ENCODE peak calls at places on chromosomes 2 and 18, in six cellular contexts. One of them, this sample, is unnamed.

GRCh38 chr2:159454185-159454584 is 162.2 kb downstream of the BAZ2B start:
- DNase-seq in upper lobe of left lung: no peak
- DNase-seq in SK-N-SH: no peak
- DNase-seq in breast epithelium: no peak
- DNase-seq in GM12891: no peak
- DNase-seq in spleen: no peak
- DNase-seq in this sample: no peak

GRCh38 chr2:184463102-184463865 is 135.0 kb upstream of the ZNF804A start:
- DNase-seq in spleen: no peak
- DNase-seq in breast epithelium: no peak
- DNase-seq in SK-N-SH: no peak
- DNase-seq in GM12891: no peak
- DNase-seq in upper lobe of left lung: no peak
- DNase-seq in this sample: peak; percentile 19

GRCh38 chr2:50444286-50444685 is 587.6 kb downstream of the NRXN1 start:
- DNase-seq in GM12891: no peak
- DNase-seq in breast epithelium: no peak
- DNase-seq in SK-N-SH: no peak
- DNase-seq in spleen: no peak
- DNase-seq in upper lobe of left lung: no peak
- DNase-seq in this sample: no peak

GRCh38 chr2:216974321-216975302 is 114.7 kb upstream of the TNP1 start:
- DNase-seq in breast epithelium: no peak
- DNase-seq in upper lobe of left lung: no peak
- DNase-seq in spleen: no peak
- DNase-seq in SK-N-SH: no peak
- DNase-seq in GM12891: no peak
- DNase-seq in this sample: no peak

GRCh38 chr2:230537531-230537976 is 121.6 kb downstream of the SP100 start:
- DNase-seq in GM12891: no peak
- DNase-seq in SK-N-SH: no peak
- DNase-seq in spleen: no peak
- DNase-seq in breast epithelium: no peak
- DNase-seq in upper lobe of left lung: no peak
- DNase-seq in this sample: no peak

GRCh38 chr2:104078431-104079157 is 775.3 kb upstream of the POU3F3 start:
- DNase-seq in breast epithelium: no peak
- DNase-seq in SK-N-SH: no peak
- DNase-seq in spleen: no peak
- DNase-seq in upper lobe of left lung: no peak
- DNase-seq in GM12891: no peak
- DNase-seq in this sample: no peak

GRCh38 chr2:121205321-121205942 is 79.6 kb downstream of the TFCP2L1 start:
- DNase-seq in SK-N-SH: peak; percentile 48
- DNase-seq in spleen: peak; percentile 21
- DNase-seq in breast epithelium: peak; percentile 78
- DNase-seq in upper lobe of left lung: no peak
- DNase-seq in GM12891: no peak
- DNase-seq in this sample: no peak

GRCh38 chr18:62755454-62755853 is 40.1 kb downstream of the PHLPP1 start:
- DNase-seq in SK-N-SH: no peak
- DNase-seq in spleen: no peak
- DNase-seq in GM12891: no peak
- DNase-seq in upper lobe of left lung: no peak
- DNase-seq in breast epithelium: no peak
- DNase-seq in this sample: no peak

GRCh38 chr2:241892299-241893137 is 23.0 kb downstream of the RTP5 start:
- DNase-seq in SK-N-SH: peak; percentile 78
- DNase-seq in breast epithelium: no peak
- DNase-seq in spleen: peak; percentile 65
- DNase-seq in GM12891: no peak
- DNase-seq in upper lobe of left lung: no peak
- DNase-seq in this sample: no peak

GRCh38 chr2:220277445-220277960 is 650.1 kb downstream of the SLC4A3 start:
- DNase-seq in spleen: no peak
- DNase-seq in upper lobe of left lung: peak; percentile 48
- DNase-seq in GM12891: no peak
- DNase-seq in SK-N-SH: no peak
- DNase-seq in breast epithelium: peak; percentile 24
- DNase-seq in this sample: no peak

GRCh38 chr2:184302506-184302905 is 295.8 kb upstream of the ZNF804A start:
- DNase-seq in spleen: no peak
- DNase-seq in upper lobe of left lung: no peak
- DNase-seq in GM12891: no peak
- DNase-seq in breast epithelium: no peak
- DNase-seq in SK-N-SH: no peak
- DNase-seq in this sample: no peak

GRCh38 chr18:34840416-34840815 is 130.3 kb downstream of the DTNA start:
- DNase-seq in breast epithelium: no peak
- DNase-seq in spleen: no peak
- DNase-seq in SK-N-SH: no peak
- DNase-seq in GM12891: no peak
- DNase-seq in upper lobe of left lung: no peak
- DNase-seq in this sample: no peak

GRCh38 chr2:100416939-100417744 is at the start of gene CHST10:
- DNase-seq in spleen: peak; percentile 89
- DNase-seq in GM12891: peak; percentile 84
- DNase-seq in SK-N-SH: peak; percentile 96
- DNase-seq in breast epithelium: no peak
- DNase-seq in upper lobe of left lung: peak; percentile 44
- DNase-seq in this sample: peak; percentile 33

GRCh38 chr2:223723954-223724411 is 113.4 kb downstream of the AP1S3 start:
- DNase-seq in spleen: no peak
- DNase-seq in upper lobe of left lung: no peak
- DNase-seq in SK-N-SH: no peak
- DNase-seq in breast epithelium: no peak
- DNase-seq in GM12891: no peak
- DNase-seq in this sample: no peak

GRCh38 chr2:119402106-119402505 is 29.5 kb upstream of the TMEM37 start:
- DNase-seq in SK-N-SH: no peak
- DNase-seq in GM12891: no peak
- DNase-seq in spleen: no peak
- DNase-seq in breast epithelium: no peak
- DNase-seq in upper lobe of left lung: no peak
- DNase-seq in this sample: no peak

GRCh38 chr18:48771641-48772380 is 179.0 kb downstream of the SMAD7 start:
- DNase-seq in spleen: no peak
- DNase-seq in GM12891: no peak
- DNase-seq in breast epithelium: peak; percentile 63
- DNase-seq in upper lobe of left lung: no peak
- DNase-seq in SK-N-SH: no peak
- DNase-seq in this sample: no peak

DNA sequence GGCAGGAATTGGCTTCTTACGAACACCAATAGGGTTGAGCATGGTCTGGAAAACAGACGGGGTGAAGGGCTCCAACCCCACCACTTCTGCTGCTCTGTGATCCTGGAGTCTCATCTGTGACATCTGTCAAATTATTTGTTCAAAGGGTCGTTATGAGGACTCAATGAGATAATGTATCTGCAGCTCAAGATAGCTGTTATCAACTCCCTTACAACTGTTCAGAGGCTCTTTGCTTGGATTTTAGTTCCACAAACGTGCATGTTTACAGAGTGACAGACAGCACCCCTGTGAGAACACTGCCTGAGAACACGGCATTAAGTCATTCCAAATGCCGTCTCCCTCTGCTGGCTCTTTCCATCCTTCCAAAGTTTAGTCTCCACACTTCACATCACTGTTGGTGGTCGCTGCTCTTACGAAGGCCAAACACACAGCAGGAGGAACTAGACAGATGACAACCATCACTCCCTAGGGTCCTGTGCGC is 220.5 kb downstream of the ANAPC1 start:
- DNase-seq in GM12891: no peak
- DNase-seq in spleen: no peak
- DNase-seq in breast epithelium: no peak
- DNase-seq in upper lobe of left lung: no peak
- DNase-seq in SK-N-SH: no peak
- DNase-seq in this sample: no peak
- TF ChIP-seq POLR2AphosphoS5 in GM12891: no peak
- TF ChIP-seq POLR2AphosphoS5 in spleen: no peak
- TF ChIP-seq POLR2AphosphoS5 in breast epithelium: no peak
- TF ChIP-seq POLR2AphosphoS5 in upper lobe of left lung: no peak
- TF ChIP-seq POLR2AphosphoS5 in SK-N-SH: no peak
- TF ChIP-seq POLR2AphosphoS5 in this sample: no peak

GRCh38 chr2:164839914-164840457 is 1.6 kb downstream of the COBLL1 start:
- DNase-seq in spleen: no peak
- DNase-seq in GM12891: no peak
- DNase-seq in SK-N-SH: no peak
- DNase-seq in breast epithelium: no peak
- DNase-seq in upper lobe of left lung: no peak
- DNase-seq in this sample: no peak
- TF ChIP-seq POLR2AphosphoS5 in spleen: no peak
- TF ChIP-seq POLR2AphosphoS5 in GM12891: no peak
- TF ChIP-seq POLR2AphosphoS5 in SK-N-SH: no peak
- TF ChIP-seq POLR2AphosphoS5 in breast epithelium: peak; percentile 24
- TF ChIP-seq POLR2AphosphoS5 in upper lobe of left lung: no peak
- TF ChIP-seq POLR2AphosphoS5 in this sample: no peak

GRCh38 chr2:72781500-72781899 is 44.3 kb downstream of the EXOC6B start:
- DNase-seq in upper lobe of left lung: no peak
- DNase-seq in spleen: no peak
- DNase-seq in breast epithelium: no peak
- DNase-seq in GM12891: no peak
- DNase-seq in SK-N-SH: no peak
- DNase-seq in this sample: no peak

GRCh38 chr2:72779495-72779894 is 46.3 kb downstream of the EXOC6B start:
- DNase-seq in upper lobe of left lung: no peak
- DNase-seq in GM12891: no peak
- DNase-seq in spleen: no peak
- DNase-seq in breast epithelium: no peak
- DNase-seq in SK-N-SH: no peak
- DNase-seq in this sample: no peak

GRCh38 chr2:72780483-72780882 is 45.4 kb downstream of the EXOC6B start:
- DNase-seq in spleen: no peak
- DNase-seq in upper lobe of left lung: no peak
- DNase-seq in breast epithelium: no peak
- DNase-seq in GM12891: no peak
- DNase-seq in SK-N-SH: no peak
- DNase-seq in this sample: no peak

GRCh38 chr2:72785517-72785916 is 40.3 kb downstream of the EXOC6B start:
- DNase-seq in upper lobe of left lung: no peak
- DNase-seq in SK-N-SH: no peak
- DNase-seq in GM12891: no peak
- DNase-seq in breast epithelium: no peak
- DNase-seq in spleen: no peak
- DNase-seq in this sample: no peak

DNA sequence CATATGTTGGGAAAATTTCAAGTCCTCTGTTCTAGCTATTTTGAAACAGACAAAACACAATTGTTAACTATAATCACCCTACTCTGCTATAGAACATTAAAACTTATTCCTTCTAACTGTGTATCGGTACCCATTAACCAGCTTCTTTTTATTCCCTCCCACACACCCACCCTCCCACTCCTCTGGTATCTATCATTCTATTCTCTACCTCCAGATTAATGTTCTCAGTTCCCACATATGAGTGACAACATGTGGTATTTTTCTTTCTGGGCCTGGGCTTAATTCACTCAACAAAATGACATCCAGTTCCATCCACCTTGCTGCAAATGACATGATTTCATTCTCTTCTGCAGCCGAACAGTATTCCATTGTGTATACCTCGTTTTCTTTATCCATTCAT is 43.3 kb downstream of the EXOC6B start:
- DNase-seq in breast epithelium: no peak
- DNase-seq in upper lobe of left lung: no peak
- DNase-seq in SK-N-SH: no peak
- DNase-seq in spleen: no peak
- DNase-seq in GM12891: no peak
- DNase-seq in this sample: no peak
- TF ChIP-seq POLR2AphosphoS5 in breast epithelium: no peak
- TF ChIP-seq POLR2AphosphoS5 in upper lobe of left lung: no peak
- TF ChIP-seq POLR2AphosphoS5 in SK-N-SH: no peak
- TF ChIP-seq POLR2AphosphoS5 in spleen: no peak
- TF ChIP-seq POLR2AphosphoS5 in GM12891: no peak
- TF ChIP-seq POLR2AphosphoS5 in this sample: no peak

GRCh38 chr2:43427032-43427424 is 168.8 kb downstream of the THADA start:
- DNase-seq in SK-N-SH: no peak
- DNase-seq in GM12891: no peak
- DNase-seq in upper lobe of left lung: no peak
- DNase-seq in breast epithelium: no peak
- DNase-seq in spleen: no peak
- DNase-seq in this sample: no peak

GRCh38 chr2:43423941-43424261 is 171.9 kb downstream of the THADA start:
- DNase-seq in SK-N-SH: no peak
- DNase-seq in GM12891: no peak
- DNase-seq in upper lobe of left lung: no peak
- DNase-seq in spleen: no peak
- DNase-seq in breast epithelium: no peak
- DNase-seq in this sample: no peak

GRCh38 chr2:43424262-43425207 is 171.3 kb downstream of the THADA start:
- DNase-seq in breast epithelium: no peak
- DNase-seq in SK-N-SH: no peak
- DNase-seq in GM12891: no peak
- DNase-seq in spleen: no peak
- DNase-seq in upper lobe of left lung: no peak
- DNase-seq in this sample: no peak

GRCh38 chr2:43425659-43426058 is 170.2 kb downstream of the THADA start:
- DNase-seq in upper lobe of left lung: no peak
- DNase-seq in breast epithelium: no peak
- DNase-seq in GM12891: no peak
- DNase-seq in SK-N-SH: no peak
- DNase-seq in spleen: no peak
- DNase-seq in this sample: no peak

GRCh38 chr2:43426305-43427031 is 169.4 kb downstream of the THADA start:
- DNase-seq in GM12891: peak; percentile 35
- DNase-seq in spleen: peak; percentile 81
- DNase-seq in breast epithelium: peak; percentile 55
- DNase-seq in upper lobe of left lung: peak; percentile 64
- DNase-seq in SK-N-SH: peak; percentile 81
- DNase-seq in this sample: peak; percentile 77
- TF ChIP-seq POLR2AphosphoS5 in GM12891: no peak
- TF ChIP-seq POLR2AphosphoS5 in spleen: peak; percentile 71
- TF ChIP-seq POLR2AphosphoS5 in breast epithelium: peak; percentile 38
- TF ChIP-seq POLR2AphosphoS5 in upper lobe of left lung: no peak
- TF ChIP-seq POLR2AphosphoS5 in SK-N-SH: peak; percentile 97
- TF ChIP-seq POLR2AphosphoS5 in this sample: peak; percentile 46

GRCh38 chr2:20179755-20180594 is 45.0 kb downstream of the SDC1 start:
- DNase-seq in spleen: peak; percentile 70
- DNase-seq in breast epithelium: no peak
- DNase-seq in upper lobe of left lung: peak; percentile 93
- DNase-seq in SK-N-SH: peak; percentile 35
- DNase-seq in GM12891: no peak
- DNase-seq in this sample: peak; percentile 91
- TF ChIP-seq POLR2AphosphoS5 in spleen: no peak
- TF ChIP-seq POLR2AphosphoS5 in breast epithelium: no peak
- TF ChIP-seq POLR2AphosphoS5 in upper lobe of left lung: peak; percentile 15
- TF ChIP-seq POLR2AphosphoS5 in SK-N-SH: no peak
- TF ChIP-seq POLR2AphosphoS5 in GM12891: no peak
- TF ChIP-seq POLR2AphosphoS5 in this sample: no peak